ENCODE peak calls at places on chromosomes 13 and 19, in ten cellular contexts. X is mucosa of descending colon; I is NT2/D1; U is effector CD4-positive, alpha-beta T cell; E is frontal cortex; T is HEK293T; D is Right ventricle myocardium superior; L is KG1; B is foreskin fibroblast; Y is stimulated activated CD4-positive, alpha-beta T cell treated with anti-CD3 and anti-CD28 coated beads, Interleukin-15, amount 100 ng/mL, for 24 hours. H is an unnamed sample.

GRCh38 chr19:18300930-18301717 is 19.7 kb upstream of the JUND start:
- DNase-seq in X (peak), I (no peak), U (no peak), E (no peak), T (no peak), D (peak), L (no peak), B (peak), Y (no peak), H (no peak)

GRCh38 chr19:15381864-15382263 is 2.3 kb upstream of the AKAP8 start:
- DNase-seq in X (no peak), I (no peak), U (no peak), E (no peak), T (no peak), D (peak), L (no peak), B (peak), Y (no peak), H (no peak)

GRCh38 chr19:1975081-1975480 is 34.1 kb downstream of the CSNK1G2 start:
- DNase-seq in X (no peak), I (no peak), U (no peak), E (no peak), T (no peak), D (no peak), L (no peak), B (no peak), Y (no peak), H (no peak)

GRCh38 chr13:51520524-51520923 is 63.7 kb upstream of the WDFY2 start:
- DNase-seq in X (no peak), I (no peak), U (no peak), E (no peak), T (no peak), D (no peak), L (no peak), B (peak), Y (no peak), H (no peak)

GRCh38 chr13:70407486-70407885 is 299.2 kb upstream of the KLHL1 start:
- DNase-seq in X (no peak), I (no peak), U (no peak), E (no peak), T (no peak), D (no peak), L (no peak), B (no peak), Y (no peak), H (no peak)

GRCh38 chr19:33689138-33689746 is 67.5 kb downstream of the CHST8 start:
- DNase-seq in X (no peak), I (no peak), U (no peak), E (no peak), T (no peak), D (no peak), L (no peak), B (no peak), Y (no peak), H (no peak)

GRCh38 chr13:35744566-35745203 is 268.2 kb upstream of the MAB21L1 start:
- DNase-seq in X (no peak), I (no peak), U (no peak), E (no peak), T (no peak), D (no peak), L (no peak), B (no peak), Y (no peak), H (no peak)

GRCh38 chr13:95480131-95480545 is 72.4 kb upstream of the CLDN10 start:
- DNase-seq in X (no peak), I (no peak), U (no peak), E (no peak), T (no peak), D (peak), L (peak), B (no peak), Y (peak), H (peak)

GRCh38 chr19:55580628-55581144 is at the start of gene ZNF579:
- DNase-seq in X (peak), I (peak), U (peak), E (peak), T (peak), D (peak), L (peak), B (peak), Y (peak), H (peak)

GRCh38 chr13:42553098-42554046 is 20.6 kb upstream of the TNFSF11 start:
- DNase-seq in X (no peak), I (no peak), U (no peak), E (no peak), T (no peak), D (no peak), L (no peak), B (peak), Y (no peak), H (no peak)

GRCh38 chr13:26377038-26377437 is 123.1 kb downstream of the CDK8 start:
- DNase-seq in X (no peak), I (peak), U (no peak), E (no peak), T (peak), D (peak), L (no peak), B (peak), Y (peak), H (peak)

GRCh38 chr13:41693434-41693833 is 236.1 kb downstream of the RGCC start:
- DNase-seq in X (no peak), I (no peak), U (no peak), E (no peak), T (no peak), D (no peak), L (no peak), B (peak), Y (no peak), H (no peak)

GRCh38 chr13:48954086-48954485 is 21.6 kb upstream of the FNDC3A start:
- DNase-seq in X (no peak), I (no peak), U (no peak), E (no peak), T (no peak), D (no peak), L (no peak), B (peak), Y (no peak), H (no peak)

GRCh38 chr13:99796175-99796819 is 175.3 kb downstream of the ZIC5 start:
- DNase-seq in X (no peak), I (peak), U (no peak), E (no peak), T (peak), D (no peak), L (no peak), B (peak), Y (peak), H (no peak)

H was measured in stimulated activated naive CD8-positive, alpha-beta T cell treated with anti-CD3 and anti-CD28 coated beads, Interleukin-15, amount 100 ng/mL, for 72 hours.